ENCODE peak calls at places on chromosomes 5 and 9, in seven cellular contexts. One of them, this sample, is unnamed.

GRCh38 chr5:106311230-106311629 is 1359.5 kb downstream of the EFNA5 start:
- DNase-seq in fibroblast of the aortic adventitia: peak; percentile 38
- DNase-seq in kidney epithelial cell: no peak
- DNase-seq in GM12865: no peak
- DNase-seq in endothelial cell of umbilical vein: peak; percentile 16
- DNase-seq in heart left ventricle: no peak
- DNase-seq in mucosa of descending colon: no peak
- DNase-seq in this sample: no peak

GRCh38 chr5:172479034-172479783 is 24.9 kb upstream of the SH3PXD2B start:
- DNase-seq in fibroblast of the aortic adventitia: peak; percentile 89
- DNase-seq in kidney epithelial cell: peak; percentile 41
- DNase-seq in GM12865: peak; percentile 86
- DNase-seq in endothelial cell of umbilical vein: peak; percentile 81
- DNase-seq in heart left ventricle: peak; percentile 88
- DNase-seq in mucosa of descending colon: peak; percentile 86
- DNase-seq in this sample: peak; percentile 82

GRCh38 chr5:55551298-55551846 is 16.6 kb upstream of the PLPP1 start:
- DNase-seq in fibroblast of the aortic adventitia: no peak
- DNase-seq in kidney epithelial cell: no peak
- DNase-seq in GM12865: no peak
- DNase-seq in endothelial cell of umbilical vein: no peak
- DNase-seq in heart left ventricle: no peak
- DNase-seq in mucosa of descending colon: no peak
- DNase-seq in this sample: no peak

GRCh38 chr9:2158111-2158610 is 143.0 kb downstream of the SMARCA2 start:
- DNase-seq in fibroblast of the aortic adventitia: peak; percentile 81
- DNase-seq in kidney epithelial cell: peak; percentile 47
- DNase-seq in GM12865: peak; percentile 73
- DNase-seq in endothelial cell of umbilical vein: peak; percentile 88
- DNase-seq in heart left ventricle: no peak
- DNase-seq in mucosa of descending colon: peak; percentile 39
- DNase-seq in this sample: peak; percentile 44

GRCh38 chr5:168227973-168228615 is 63.4 kb upstream of the WWC1 start:
- DNase-seq in fibroblast of the aortic adventitia: peak; percentile 13
- DNase-seq in kidney epithelial cell: no peak
- DNase-seq in GM12865: peak; percentile 75
- DNase-seq in endothelial cell of umbilical vein: no peak
- DNase-seq in heart left ventricle: no peak
- DNase-seq in mucosa of descending colon: no peak
- DNase-seq in this sample: peak; percentile 22

GRCh38 chr5:39148983-39149534 is 70.3 kb downstream of the FYB1 start:
- DNase-seq in fibroblast of the aortic adventitia: peak; percentile 51
- DNase-seq in kidney epithelial cell: no peak
- DNase-seq in GM12865: peak; percentile 5
- DNase-seq in endothelial cell of umbilical vein: peak; percentile 77
- DNase-seq in heart left ventricle: no peak
- DNase-seq in mucosa of descending colon: no peak
- DNase-seq in this sample: no peak

GRCh38 chr5:32369542-32370155 is 56.9 kb upstream of the MTMR12 start:
- DNase-seq in fibroblast of the aortic adventitia: no peak
- DNase-seq in kidney epithelial cell: no peak
- DNase-seq in GM12865: no peak
- DNase-seq in endothelial cell of umbilical vein: no peak
- DNase-seq in heart left ventricle: no peak
- DNase-seq in mucosa of descending colon: no peak
- DNase-seq in this sample: no peak

GRCh38 chr9:136047076-136047774 is 47.9 kb downstream of the NACC2 start:
- DNase-seq in fibroblast of the aortic adventitia: no peak
- DNase-seq in kidney epithelial cell: no peak
- DNase-seq in GM12865: no peak
- DNase-seq in endothelial cell of umbilical vein: no peak
- DNase-seq in heart left ventricle: peak; percentile 56
- DNase-seq in mucosa of descending colon: no peak
- DNase-seq in this sample: peak; percentile 21

GRCh38 chr5:1299961-1300360 is 5.1 kb upstream of the TERT start:
- DNase-seq in fibroblast of the aortic adventitia: no peak
- DNase-seq in kidney epithelial cell: no peak
- DNase-seq in GM12865: no peak
- DNase-seq in endothelial cell of umbilical vein: no peak
- DNase-seq in heart left ventricle: peak; percentile 38
- DNase-seq in mucosa of descending colon: peak; percentile 10
- DNase-seq in this sample: no peak

GRCh38 chr9:137743695-137744094 is 124.9 kb downstream of the EHMT1 start:
- DNase-seq in fibroblast of the aortic adventitia: no peak
- DNase-seq in kidney epithelial cell: no peak
- DNase-seq in GM12865: no peak
- DNase-seq in endothelial cell of umbilical vein: no peak
- DNase-seq in heart left ventricle: no peak
- DNase-seq in mucosa of descending colon: no peak
- DNase-seq in this sample: no peak

DNA sequence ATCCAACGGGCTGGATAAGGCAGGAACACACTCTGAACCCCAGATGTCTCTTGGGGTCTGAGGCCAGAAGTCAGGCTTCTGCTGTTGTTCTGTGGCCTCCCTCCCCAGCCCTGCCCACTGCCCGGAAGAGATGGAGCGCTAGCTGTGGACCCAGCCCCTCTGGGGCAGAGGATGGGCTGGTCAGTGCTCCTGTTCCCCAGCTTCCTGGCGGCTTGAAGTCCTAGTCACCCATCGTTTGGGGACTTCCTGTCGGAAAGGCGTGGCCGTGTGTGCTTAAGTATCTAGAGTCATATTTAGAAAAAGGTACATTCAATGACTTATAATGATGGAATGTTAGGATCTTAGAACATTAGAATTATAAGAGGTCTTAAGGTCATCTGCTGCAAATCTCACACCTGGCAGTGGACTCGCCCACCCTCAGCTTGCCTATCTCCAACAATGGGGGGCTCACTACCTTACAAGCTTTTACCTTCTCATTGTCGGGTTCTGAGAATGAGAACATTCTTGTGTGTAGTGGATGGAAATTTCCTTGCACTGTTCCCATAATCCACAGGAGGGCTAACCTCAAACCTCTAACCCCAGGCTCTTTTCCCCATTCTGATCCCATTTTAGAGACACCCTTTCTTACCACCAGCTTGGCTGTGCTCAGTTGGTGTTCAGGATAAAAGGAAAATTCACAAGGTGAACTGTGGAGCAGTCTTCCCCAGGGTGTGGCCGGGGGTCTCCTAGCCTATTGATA is 13.4 kb upstream of the AIF1L start:
- DNase-seq in fibroblast of the aortic adventitia: no peak
- DNase-seq in kidney epithelial cell: no peak
- DNase-seq in GM12865: no peak
- DNase-seq in endothelial cell of umbilical vein: no peak
- DNase-seq in heart left ventricle: no peak
- DNase-seq in mucosa of descending colon: no peak
- DNase-seq in this sample: no peak
- TF ChIP-seq CTCF in fibroblast of the aortic adventitia: no peak
- TF ChIP-seq CTCF in kidney epithelial cell: peak; percentile 2
- TF ChIP-seq CTCF in GM12865: no peak
- TF ChIP-seq CTCF in endothelial cell of umbilical vein: no peak
- TF ChIP-seq CTCF in heart left ventricle: no peak
- TF ChIP-seq CTCF in mucosa of descending colon: no peak
- TF ChIP-seq CTCF in this sample: no peak

GRCh38 chr9:87389936-87390335 is 107.7 kb upstream of the DAPK1 start:
- DNase-seq in fibroblast of the aortic adventitia: no peak
- DNase-seq in kidney epithelial cell: no peak
- DNase-seq in GM12865: no peak
- DNase-seq in endothelial cell of umbilical vein: no peak
- DNase-seq in heart left ventricle: no peak
- DNase-seq in mucosa of descending colon: no peak
- DNase-seq in this sample: no peak

GRCh38 chr9:87383341-87384150 is 114.1 kb upstream of the DAPK1 start:
- DNase-seq in fibroblast of the aortic adventitia: peak; percentile 11
- DNase-seq in kidney epithelial cell: no peak
- DNase-seq in GM12865: no peak
- DNase-seq in endothelial cell of umbilical vein: no peak
- DNase-seq in heart left ventricle: no peak
- DNase-seq in mucosa of descending colon: no peak
- DNase-seq in this sample: no peak

GRCh38 chr9:87387351-87388055 is 110.2 kb upstream of the DAPK1 start:
- DNase-seq in fibroblast of the aortic adventitia: peak; percentile 31
- DNase-seq in kidney epithelial cell: peak; percentile 72
- DNase-seq in GM12865: no peak
- DNase-seq in endothelial cell of umbilical vein: no peak
- DNase-seq in heart left ventricle: no peak
- DNase-seq in mucosa of descending colon: no peak
- DNase-seq in this sample: no peak

GRCh38 chr9:87382902-87383301 is 114.8 kb upstream of the DAPK1 start:
- DNase-seq in fibroblast of the aortic adventitia: peak; percentile 94
- DNase-seq in kidney epithelial cell: no peak
- DNase-seq in GM12865: peak; percentile 9
- DNase-seq in endothelial cell of umbilical vein: no peak
- DNase-seq in heart left ventricle: no peak
- DNase-seq in mucosa of descending colon: no peak
- DNase-seq in this sample: no peak

DNA sequence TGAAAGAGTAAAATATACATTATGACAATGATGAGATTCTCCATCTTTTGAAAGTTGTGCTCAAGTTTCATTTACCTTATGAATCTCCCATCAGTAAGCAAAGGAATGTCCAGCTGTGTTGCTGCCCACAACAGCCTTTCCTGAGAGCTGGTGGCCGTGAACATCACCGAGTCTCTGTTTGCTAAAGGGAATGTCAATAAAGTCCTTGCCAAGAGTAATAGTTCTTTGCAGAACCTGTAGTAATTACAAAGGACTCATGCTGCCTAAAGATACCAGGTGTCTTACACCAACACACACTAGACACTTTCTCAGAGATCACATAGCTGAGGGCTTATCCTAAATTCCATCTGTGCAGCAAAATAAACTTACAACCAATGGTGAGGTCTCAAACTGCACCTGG is 111.2 kb upstream of the DAPK1 start:
- DNase-seq in fibroblast of the aortic adventitia: no peak
- DNase-seq in kidney epithelial cell: no peak
- DNase-seq in GM12865: no peak
- DNase-seq in endothelial cell of umbilical vein: no peak
- DNase-seq in heart left ventricle: no peak
- DNase-seq in mucosa of descending colon: no peak
- DNase-seq in this sample: no peak
- TF ChIP-seq CTCF in fibroblast of the aortic adventitia: no peak
- TF ChIP-seq CTCF in kidney epithelial cell: no peak
- TF ChIP-seq CTCF in GM12865: no peak
- TF ChIP-seq CTCF in endothelial cell of umbilical vein: no peak
- TF ChIP-seq CTCF in heart left ventricle: no peak
- TF ChIP-seq CTCF in mucosa of descending colon: no peak
- TF ChIP-seq CTCF in this sample: no peak

GRCh38 chr5:80069251-80069650 is 34.1 kb downstream of the THBS4 start:
- DNase-seq in fibroblast of the aortic adventitia: no peak
- DNase-seq in kidney epithelial cell: no peak
- DNase-seq in GM12865: no peak
- DNase-seq in endothelial cell of umbilical vein: no peak
- DNase-seq in heart left ventricle: no peak
- DNase-seq in mucosa of descending colon: no peak
- DNase-seq in this sample: no peak

GRCh38 chr5:80067531-80067930 is 32.4 kb downstream of the THBS4 start:
- DNase-seq in fibroblast of the aortic adventitia: no peak
- DNase-seq in kidney epithelial cell: no peak
- DNase-seq in GM12865: no peak
- DNase-seq in endothelial cell of umbilical vein: no peak
- DNase-seq in heart left ventricle: no peak
- DNase-seq in mucosa of descending colon: no peak
- DNase-seq in this sample: no peak

GRCh38 chr5:80069918-80070318 is 34.8 kb downstream of the THBS4 start:
- DNase-seq in fibroblast of the aortic adventitia: no peak
- DNase-seq in kidney epithelial cell: no peak
- DNase-seq in GM12865: no peak
- DNase-seq in endothelial cell of umbilical vein: no peak
- DNase-seq in heart left ventricle: peak; percentile 64
- DNase-seq in mucosa of descending colon: peak; percentile 41
- DNase-seq in this sample: no peak

GRCh38 chr5:80068237-80068636 is 33.1 kb downstream of the THBS4 start:
- DNase-seq in fibroblast of the aortic adventitia: no peak
- DNase-seq in kidney epithelial cell: no peak
- DNase-seq in GM12865: no peak
- DNase-seq in endothelial cell of umbilical vein: no peak
- DNase-seq in heart left ventricle: no peak
- DNase-seq in mucosa of descending colon: no peak
- DNase-seq in this sample: no peak

DNA sequence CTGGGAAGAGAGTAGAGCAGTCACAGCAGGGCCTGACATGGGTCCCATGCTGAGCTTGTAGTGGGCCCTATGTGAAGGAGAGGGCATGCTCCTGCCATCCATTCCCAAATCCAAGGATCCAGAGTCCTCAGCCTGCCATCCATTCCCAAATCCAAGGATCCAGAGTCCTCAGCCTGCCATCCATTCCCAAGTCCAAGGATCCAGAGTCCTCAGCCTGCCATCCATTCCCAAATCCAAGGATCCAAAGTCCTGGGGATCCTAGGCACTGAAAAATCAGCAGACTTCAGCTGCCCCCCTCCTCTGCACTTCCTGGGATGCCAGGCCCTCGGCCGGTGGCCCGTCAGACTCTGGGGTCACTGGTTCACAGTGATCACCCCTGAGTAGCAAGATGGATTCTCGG is 33.6 kb downstream of the THBS4 start:
- DNase-seq in fibroblast of the aortic adventitia: no peak
- DNase-seq in kidney epithelial cell: no peak
- DNase-seq in GM12865: no peak
- DNase-seq in endothelial cell of umbilical vein: no peak
- DNase-seq in heart left ventricle: no peak
- DNase-seq in mucosa of descending colon: no peak
- DNase-seq in this sample: no peak
- TF ChIP-seq CTCF in fibroblast of the aortic adventitia: no peak
- TF ChIP-seq CTCF in kidney epithelial cell: no peak
- TF ChIP-seq CTCF in GM12865: no peak
- TF ChIP-seq CTCF in endothelial cell of umbilical vein: no peak
- TF ChIP-seq CTCF in heart left ventricle: no peak
- TF ChIP-seq CTCF in mucosa of descending colon: no peak
- TF ChIP-seq CTCF in this sample: no peak

GRCh38 chr5:101047181-101047580 is 144.1 kb upstream of the ST8SIA4 start:
- DNase-seq in fibroblast of the aortic adventitia: no peak
- DNase-seq in kidney epithelial cell: no peak
- DNase-seq in GM12865: peak; percentile 11
- DNase-seq in endothelial cell of umbilical vein: no peak
- DNase-seq in heart left ventricle: no peak
- DNase-seq in mucosa of descending colon: no peak
- DNase-seq in this sample: no peak

DNA sequence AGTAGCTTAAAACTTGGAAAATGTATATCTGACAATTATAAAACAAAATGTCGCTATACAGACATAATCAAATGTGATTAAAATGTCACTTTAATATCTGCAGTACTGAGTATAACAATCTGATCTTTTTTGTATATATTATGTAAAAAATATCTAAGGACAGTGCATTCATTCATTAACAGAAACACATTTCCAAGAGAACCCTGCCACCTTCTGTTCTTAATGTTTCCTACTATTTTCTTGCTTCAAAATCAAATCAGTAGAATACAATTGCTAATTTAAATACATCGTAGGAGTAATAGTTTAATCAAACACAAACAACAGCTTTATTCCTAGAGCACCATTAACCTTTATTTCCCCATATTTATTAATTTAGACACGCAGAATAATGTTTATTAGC is 142.6 kb upstream of the ST8SIA4 start:
- DNase-seq in fibroblast of the aortic adventitia: peak; percentile 25
- DNase-seq in kidney epithelial cell: no peak
- DNase-seq in GM12865: peak; percentile 15
- DNase-seq in endothelial cell of umbilical vein: peak; percentile 55
- DNase-seq in heart left ventricle: no peak
- DNase-seq in mucosa of descending colon: no peak
- DNase-seq in this sample: peak; percentile 23
- TF ChIP-seq CTCF in fibroblast of the aortic adventitia: no peak
- TF ChIP-seq CTCF in kidney epithelial cell: no peak
- TF ChIP-seq CTCF in GM12865: no peak
- TF ChIP-seq CTCF in endothelial cell of umbilical vein: no peak
- TF ChIP-seq CTCF in heart left ventricle: no peak
- TF ChIP-seq CTCF in mucosa of descending colon: no peak
- TF ChIP-seq CTCF in this sample: no peak

GRCh38 chr5:30040483-30041116 is 1152.9 kb upstream of the CDH6 start:
- DNase-seq in fibroblast of the aortic adventitia: peak; percentile 78
- DNase-seq in kidney epithelial cell: peak; percentile 12
- DNase-seq in GM12865: peak; percentile 59
- DNase-seq in endothelial cell of umbilical vein: no peak
- DNase-seq in heart left ventricle: no peak
- DNase-seq in mucosa of descending colon: no peak
- DNase-seq in this sample: peak; percentile 23
- TF ChIP-seq CTCF in fibroblast of the aortic adventitia: peak; percentile 79
- TF ChIP-seq CTCF in kidney epithelial cell: peak; percentile 71
- TF ChIP-seq CTCF in GM12865: peak; percentile 65
- TF ChIP-seq CTCF in endothelial cell of umbilical vein: peak; percentile 21
- TF ChIP-seq CTCF in heart left ventricle: peak; percentile 18
- TF ChIP-seq CTCF in mucosa of descending colon: no peak
- TF ChIP-seq CTCF in this sample: peak; percentile 27

This sample was measured in GM20000.